ENCODE peak calls at places on chromosomes 6 and 20, in six cellular contexts. One of them, this sample, is unnamed.
A peak's percentile ranks its signal among the peaks of the same experiment; 100 is the strongest.

GRCh38 chr6:122838060-122838780 is 49.2 kb downstream of the SMPDL3A start:
- DNase-seq in HFFc6: peak; percentile 25
- DNase-seq in Caco-2: peak; percentile 5
- DNase-seq in endothelial cell: no peak
- DNase-seq in IMR-90: peak; percentile 33
- DNase-seq in sigmoid colon: no peak
- DNase-seq in this sample: no peak

GRCh38 chr6:25014806-25015560 is 79.2 kb upstream of the RIPOR2 start:
- DNase-seq in HFFc6: peak; percentile 71
- DNase-seq in Caco-2: no peak
- DNase-seq in endothelial cell: peak; percentile 18
- DNase-seq in IMR-90: peak; percentile 78
- DNase-seq in sigmoid colon: peak; percentile 78
- DNase-seq in this sample: no peak

GRCh38 chr6:100657678-100658330 is 193.1 kb upstream of the SIM1 start:
- DNase-seq in HFFc6: peak; percentile 31
- DNase-seq in Caco-2: no peak
- DNase-seq in endothelial cell: no peak
- DNase-seq in IMR-90: peak; percentile 3
- DNase-seq in sigmoid colon: no peak
- DNase-seq in this sample: no peak

GRCh38 chr6:17054647-17055046 is 47.2 kb upstream of the STMND1 start:
- DNase-seq in HFFc6: no peak
- DNase-seq in Caco-2: no peak
- DNase-seq in endothelial cell: no peak
- DNase-seq in IMR-90: no peak
- DNase-seq in sigmoid colon: no peak
- DNase-seq in this sample: no peak

GRCh38 chr6:108948252-108948651 is 100.0 kb downstream of the ARMC2 start:
- DNase-seq in HFFc6: no peak
- DNase-seq in Caco-2: no peak
- DNase-seq in endothelial cell: no peak
- DNase-seq in IMR-90: no peak
- DNase-seq in sigmoid colon: no peak
- DNase-seq in this sample: no peak

GRCh38 chr6:7004581-7005297 is 103.0 kb upstream of the RREB1 start:
- DNase-seq in HFFc6: no peak
- DNase-seq in Caco-2: no peak
- DNase-seq in endothelial cell: no peak
- DNase-seq in IMR-90: no peak
- DNase-seq in sigmoid colon: no peak
- DNase-seq in this sample: no peak

GRCh38 chr20:36153754-36154695 is 515 bp upstream of the EPB41L1 start:
- DNase-seq in HFFc6: peak; percentile 54
- DNase-seq in Caco-2: no peak
- DNase-seq in endothelial cell: peak; percentile 63
- DNase-seq in IMR-90: peak; percentile 59
- DNase-seq in sigmoid colon: peak; percentile 92
- DNase-seq in this sample: no peak

GRCh38 chr6:164106345-164106769 is 691.8 kb downstream of the QKI start:
- DNase-seq in HFFc6: no peak
- DNase-seq in Caco-2: no peak
- DNase-seq in endothelial cell: peak; percentile 60
- DNase-seq in IMR-90: no peak
- DNase-seq in sigmoid colon: no peak
- DNase-seq in this sample: no peak

GRCh38 chr20:46367234-46367633 is 39.2 kb downstream of the ELMO2 start:
- DNase-seq in HFFc6: no peak
- DNase-seq in Caco-2: no peak
- DNase-seq in endothelial cell: no peak
- DNase-seq in IMR-90: no peak
- DNase-seq in sigmoid colon: peak; percentile 46
- DNase-seq in this sample: no peak

GRCh38 chr6:113805836-113806500 is 51.2 kb upstream of the MARCKS start:
- DNase-seq in HFFc6: no peak
- DNase-seq in Caco-2: no peak
- DNase-seq in endothelial cell: no peak
- DNase-seq in IMR-90: no peak
- DNase-seq in sigmoid colon: peak; percentile 74
- DNase-seq in this sample: no peak

GRCh38 chr20:58169441-58169840 is 59.0 kb downstream of the ANKRD60 start:
- DNase-seq in HFFc6: peak; percentile 59
- DNase-seq in Caco-2: no peak
- DNase-seq in endothelial cell: no peak
- DNase-seq in IMR-90: peak; percentile 41
- DNase-seq in sigmoid colon: no peak
- DNase-seq in this sample: no peak

GRCh38 chr6:83815631-83816030 is 37.5 kb upstream of the RIPPLY2 start:
- DNase-seq in HFFc6: peak; percentile 7
- DNase-seq in Caco-2: no peak
- DNase-seq in endothelial cell: no peak
- DNase-seq in IMR-90: no peak
- DNase-seq in sigmoid colon: no peak
- DNase-seq in this sample: no peak

GRCh38 chr6:108477034-108477433 is 83.7 kb upstream of the FOXO3 start:
- DNase-seq in HFFc6: no peak
- DNase-seq in Caco-2: no peak
- DNase-seq in endothelial cell: no peak
- DNase-seq in IMR-90: no peak
- DNase-seq in sigmoid colon: no peak
- DNase-seq in this sample: no peak

GRCh38 chr6:128204621-128205020 is 303.8 kb upstream of the THEMIS start:
- DNase-seq in HFFc6: peak; percentile 50
- DNase-seq in Caco-2: no peak
- DNase-seq in endothelial cell: no peak
- DNase-seq in IMR-90: no peak
- DNase-seq in sigmoid colon: no peak
- DNase-seq in this sample: no peak

GRCh38 chr20:7608246-7608645 is 332.0 kb downstream of the HAO1 start:
- DNase-seq in HFFc6: no peak
- DNase-seq in Caco-2: peak; percentile 7
- DNase-seq in endothelial cell: peak; percentile 17
- DNase-seq in IMR-90: no peak
- DNase-seq in sigmoid colon: no peak
- DNase-seq in this sample: no peak

GRCh38 chr20:36274248-36274841 is 31.8 kb upstream of the DLGAP4 start:
- DNase-seq in HFFc6: no peak
- DNase-seq in Caco-2: no peak
- DNase-seq in endothelial cell: no peak
- DNase-seq in IMR-90: no peak
- DNase-seq in sigmoid colon: peak; percentile 61
- DNase-seq in this sample: no peak

DNA sequence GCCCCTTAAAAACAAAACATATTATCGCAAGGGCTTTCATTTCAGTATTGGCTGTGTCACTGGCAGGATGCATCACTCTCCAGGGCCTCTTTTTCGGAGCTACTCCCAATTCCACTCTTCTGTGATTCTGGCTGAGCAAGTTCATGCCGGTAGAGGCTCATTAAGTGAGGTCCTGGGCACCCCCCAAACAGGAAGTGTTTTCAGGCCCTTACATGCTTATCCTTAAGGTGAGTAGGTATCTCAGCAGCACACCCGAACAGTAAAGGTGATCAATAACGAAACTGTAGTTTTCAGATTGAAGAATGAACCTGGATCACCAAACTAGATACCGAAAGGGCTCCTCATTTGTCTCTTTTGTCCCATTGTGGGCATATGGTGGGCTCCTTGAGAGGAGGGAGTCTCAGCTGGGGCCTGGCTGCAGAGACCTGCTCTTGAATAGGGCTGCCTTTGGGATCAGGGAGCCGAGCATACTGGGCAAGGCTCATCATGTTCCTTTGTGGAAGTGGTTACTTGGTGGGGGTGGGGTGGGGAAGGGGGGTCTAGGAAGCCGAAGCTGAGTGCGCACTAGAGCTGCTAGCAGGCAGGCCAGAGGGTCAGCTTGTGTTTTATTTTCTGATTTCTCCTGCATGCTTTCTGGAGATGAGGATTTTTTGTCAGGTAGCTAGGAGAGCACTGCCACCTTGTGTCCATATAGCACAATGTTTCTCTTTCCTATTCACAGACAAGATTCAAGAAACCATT is 65.2 kb downstream of the CDS2 start:
- DNase-seq in HFFc6: peak; percentile 73
- DNase-seq in Caco-2: peak; percentile 61
- DNase-seq in endothelial cell: peak; percentile 25
- DNase-seq in IMR-90: peak; percentile 83
- DNase-seq in sigmoid colon: no peak
- DNase-seq in this sample: no peak
- TF ChIP-seq CTCF in HFFc6: peak; percentile 87
- TF ChIP-seq CTCF in Caco-2: peak; percentile 81
- TF ChIP-seq CTCF in endothelial cell: peak; percentile 63
- TF ChIP-seq CTCF in IMR-90: peak; percentile 91
- TF ChIP-seq CTCF in sigmoid colon: peak; percentile 71
- TF ChIP-seq CTCF in this sample: peak; percentile 91

DNA sequence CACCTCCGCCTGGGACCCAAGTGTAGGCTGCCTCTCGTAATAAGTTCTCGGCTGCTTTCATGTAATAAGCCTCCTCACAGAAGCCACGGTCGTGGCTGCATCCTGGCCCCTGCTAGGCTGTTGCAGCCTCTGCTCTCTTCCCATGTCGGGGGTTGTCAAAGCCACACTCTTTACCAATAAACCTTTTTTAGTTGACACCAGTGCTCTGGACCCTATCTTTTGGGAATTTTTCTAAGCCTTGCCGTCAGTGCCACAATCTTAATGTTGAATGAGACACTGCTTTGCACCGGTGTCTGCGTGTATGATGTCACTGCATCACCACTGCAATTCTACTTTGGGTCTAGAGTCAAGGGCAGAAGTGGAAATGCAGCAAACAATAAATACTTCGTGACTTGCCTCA is 57.7 kb upstream of the CCN6 start:
- DNase-seq in HFFc6: no peak
- DNase-seq in Caco-2: no peak
- DNase-seq in endothelial cell: no peak
- DNase-seq in IMR-90: no peak
- DNase-seq in sigmoid colon: no peak
- DNase-seq in this sample: no peak
- TF ChIP-seq CTCF in HFFc6: no peak
- TF ChIP-seq CTCF in Caco-2: no peak
- TF ChIP-seq CTCF in endothelial cell: no peak
- TF ChIP-seq CTCF in IMR-90: no peak
- TF ChIP-seq CTCF in sigmoid colon: no peak
- TF ChIP-seq CTCF in this sample: no peak

DNA sequence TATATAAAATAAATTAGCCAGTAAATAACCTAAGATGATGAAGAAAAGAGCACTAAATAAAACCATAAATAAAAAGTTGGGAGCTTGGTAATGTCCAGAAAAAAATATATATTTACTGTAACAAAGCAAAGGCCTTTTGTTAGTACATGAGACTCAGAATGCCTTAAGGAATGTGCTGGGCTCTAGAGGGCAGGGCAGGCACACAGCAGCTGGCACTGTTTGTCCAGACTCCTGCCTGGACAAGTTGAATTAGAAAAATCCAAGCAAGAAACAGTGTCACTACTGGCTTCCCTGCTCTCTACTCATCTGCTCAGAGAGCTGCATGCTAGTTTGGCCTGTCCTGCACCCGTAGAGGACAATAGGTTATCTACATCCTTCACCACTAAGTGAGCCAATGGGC is 8.8 kb downstream of the DEFB129 start:
- DNase-seq in HFFc6: peak; percentile 4
- DNase-seq in Caco-2: peak; percentile 16
- DNase-seq in endothelial cell: no peak
- DNase-seq in IMR-90: no peak
- DNase-seq in sigmoid colon: no peak
- DNase-seq in this sample: no peak
- TF ChIP-seq CTCF in HFFc6: peak; percentile 32
- TF ChIP-seq CTCF in Caco-2: peak; percentile 25
- TF ChIP-seq CTCF in endothelial cell: no peak
- TF ChIP-seq CTCF in IMR-90: no peak
- TF ChIP-seq CTCF in sigmoid colon: no peak
- TF ChIP-seq CTCF in this sample: peak; percentile 70

GRCh38 chr6:131213501-131213990 is 78.3 kb downstream of the AKAP7 start:
- DNase-seq in HFFc6: no peak
- DNase-seq in Caco-2: no peak
- DNase-seq in endothelial cell: no peak
- DNase-seq in IMR-90: peak; percentile 61
- DNase-seq in sigmoid colon: no peak
- DNase-seq in this sample: no peak
- TF ChIP-seq CTCF in HFFc6: no peak
- TF ChIP-seq CTCF in Caco-2: no peak
- TF ChIP-seq CTCF in endothelial cell: no peak
- TF ChIP-seq CTCF in IMR-90: no peak
- TF ChIP-seq CTCF in sigmoid colon: no peak
- TF ChIP-seq CTCF in this sample: no peak

DNA sequence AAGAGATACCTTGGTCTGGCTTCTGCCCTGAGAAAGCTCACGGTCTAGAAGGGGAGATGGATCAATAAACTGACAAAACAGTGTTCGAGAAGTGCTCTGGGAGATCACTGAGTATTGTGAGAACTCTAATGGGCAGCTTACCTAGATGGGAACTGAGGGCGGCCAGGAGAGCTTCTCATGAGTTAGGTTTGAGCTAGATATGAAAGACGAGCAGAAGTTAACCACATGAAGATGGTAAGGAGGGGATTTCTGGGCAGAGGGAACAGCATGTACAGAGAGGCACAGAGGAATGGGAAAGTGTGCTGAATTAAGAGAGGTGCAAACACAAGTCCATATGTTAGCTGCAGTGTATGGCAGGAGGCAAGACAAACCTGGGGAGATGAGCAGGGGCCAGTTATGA is 11.9 kb downstream of the ZFAND3 start:
- DNase-seq in HFFc6: no peak
- DNase-seq in Caco-2: no peak
- DNase-seq in endothelial cell: no peak
- DNase-seq in IMR-90: no peak
- DNase-seq in sigmoid colon: no peak
- DNase-seq in this sample: no peak
- TF ChIP-seq CTCF in HFFc6: no peak
- TF ChIP-seq CTCF in Caco-2: no peak
- TF ChIP-seq CTCF in endothelial cell: no peak
- TF ChIP-seq CTCF in IMR-90: no peak
- TF ChIP-seq CTCF in sigmoid colon: no peak
- TF ChIP-seq CTCF in this sample: no peak

This sample was measured in chondrocyte.